ENCODE peak calls at places on chromosomes 3 and 15, in five cellular contexts. V is ascending aorta, Q is H9, I is pancreas, J is epithelial cell of esophagus. W is an unnamed sample.

GRCh38 chr15:82750831-82751181 is 41.1 kb upstream of the AP3B2 start:
- DNase-seq in V (no peak), Q (no peak), I (no peak), J (peak; percentile 46), W (no peak)

GRCh38 chr3:76656531-76657070 is 383.3 kb upstream of the ROBO2 start:
- DNase-seq in V (no peak), Q (no peak), I (no peak), J (no peak), W (no peak)

GRCh38 chr3:38581774-38582173 is 67.7 kb downstream of the SCN5A start:
- DNase-seq in V (peak; percentile 45), Q (peak; percentile 21), I (no peak), J (no peak), W (no peak)

GRCh38 chr3:15556512-15556911 is 35.0 kb upstream of the COLQ start:
- DNase-seq in V (no peak), Q (no peak), I (no peak), J (no peak), W (no peak)

GRCh38 chr3:81851166-81851565 is 89.7 kb upstream of the GBE1 start:
- DNase-seq in V (no peak), Q (no peak), I (no peak), J (no peak), W (no peak)

GRCh38 chr3:59186735-59187134 is 136.9 kb upstream of the CFAP20DC start:
- DNase-seq in V (no peak), Q (no peak), I (no peak), J (no peak), W (no peak)

GRCh38 chr15:84992157-84992940 is 10.7 kb downstream of the PDE8A start:
- DNase-seq in V (peak; percentile 76), Q (no peak), I (no peak), J (peak; percentile 96), W (peak; percentile 95)

GRCh38 chr3:97896547-97896946 is 74.7 kb downstream of the CRYBG3 start:
- DNase-seq in V (no peak), Q (no peak), I (no peak), J (no peak), W (no peak)

GRCh38 chr15:98904466-98905048 is 103.0 kb downstream of the PGPEP1L start:
- DNase-seq in V (peak; percentile 39), Q (peak; percentile 58), I (no peak), J (peak; percentile 69), W (peak; percentile 60)

GRCh38 chr3:7734456-7734855 is 767.2 kb upstream of the LMCD1 start:
- DNase-seq in V (no peak), Q (no peak), I (no peak), J (peak; percentile 30), W (no peak)

GRCh38 chr3:135633078-135633477 is 332.4 kb upstream of the PPP2R3A start:
- DNase-seq in V (no peak), Q (no peak), I (no peak), J (peak; percentile 23), W (no peak)

GRCh38 chr3:79329154-79329553 is 438.6 kb downstream of the ROBO1 start:
- DNase-seq in V (no peak), Q (no peak), I (no peak), J (peak; percentile 44), W (peak; percentile 64)

GRCh38 chr3:46853441-46854410 is 9.5 kb downstream of the MYL3 start:
- DNase-seq in V (peak; percentile 60), Q (no peak), I (peak; percentile 6), J (no peak), W (no peak)

GRCh38 chr15:81106560-81106959 is 27.5 kb upstream of the CFAP161 start:
- DNase-seq in V (no peak), Q (peak; percentile 44), I (no peak), J (peak; percentile 80), W (peak; percentile 78)

GRCh38 chr3:66483006-66483928 is 17.6 kb downstream of the LRIG1 start:
- DNase-seq in V (peak; percentile 91), Q (no peak), I (peak; percentile 70), J (no peak), W (no peak)

GRCh38 chr3:119891944-119892721 is 110.2 kb downstream of the NR1I2 start:
- DNase-seq in V (no peak), Q (peak; percentile 31), I (peak; percentile 22), J (peak; percentile 70), W (peak; percentile 83)

GRCh38 chr3:133448478-133449122 is 48.7 kb downstream of the BFSP2 start:
- DNase-seq in V (no peak), Q (no peak), I (no peak), J (no peak), W (no peak)

GRCh38 chr3:49721165-49721860 is 1.8 kb upstream of the AMIGO3 start:
- DNase-seq in V (peak; percentile 60), Q (no peak), I (no peak), J (no peak), W (no peak)

GRCh38 chr15:57537072-57537471 is 54.6 kb upstream of the MYZAP start:
- DNase-seq in V (peak; percentile 94), Q (peak; percentile 68), I (peak; percentile 50), J (peak; percentile 37), W (peak; percentile 32)

GRCh38 chr15:94745371-94745770 is 514.0 kb downstream of the MCTP2 start:
- DNase-seq in V (no peak), Q (no peak), I (no peak), J (peak; percentile 34), W (no peak)

GRCh38 chr15:78868366-78868765 is 4.3 kb upstream of the MORF4L1 start:
- DNase-seq in V (no peak), Q (no peak), I (no peak), J (no peak), W (no peak)

GRCh38 chr15:82047493-82048446 is 2.0 kb upstream of the MEX3B start:
- DNase-seq in V (no peak), Q (peak; percentile 57), I (no peak), J (peak; percentile 54), W (no peak)

GRCh38 chr3:116356056-116356455 is 89.2 kb downstream of the LSAMP start:
- DNase-seq in V (no peak), Q (no peak), I (no peak), J (no peak), W (no peak)

GRCh38 chr3:163185721-163186350 is 1689.2 kb downstream of the OTOL1 start:
- DNase-seq in V (no peak), Q (no peak), I (no peak), J (no peak), W (no peak)

GRCh38 chr3:150376001-150376848 is 31.9 kb upstream of the TSC22D2 start:
- DNase-seq in V (no peak), Q (no peak), I (no peak), J (peak; percentile 40), W (no peak)

GRCh38 chr3:2133191-2133590 is 34.5 kb downstream of the CNTN4 start:
- DNase-seq in V (no peak), Q (no peak), I (no peak), J (no peak), W (no peak)

GRCh38 chr3:2156244-2156847 is 57.7 kb downstream of the CNTN4 start:
- DNase-seq in V (no peak), Q (peak; percentile 78), I (no peak), J (no peak), W (peak; percentile 3)

GRCh38 chr3:111278961-111279360 is 207.3 kb downstream of the NECTIN3 start:
- DNase-seq in V (no peak), Q (no peak), I (no peak), J (no peak), W (no peak)

GRCh38 chr3:195110647-195111321 is 160.2 kb downstream of the XXYLT1 start:
- DNase-seq in V (no peak), Q (no peak), I (peak; percentile 20), J (no peak), W (no peak)

GRCh38 chr3:134361162-134361831 is 12.9 kb downstream of the AMOTL2 start:
- DNase-seq in V (peak; percentile 60), Q (no peak), I (no peak), J (no peak), W (no peak)

GRCh38 chr15:40048155-40048792 is 9.3 kb upstream of the SRP14 start:
- DNase-seq in V (peak; percentile 61), Q (no peak), I (peak; percentile 34), J (no peak), W (no peak)

GRCh38 chr3:107643038-107643883 is 120.5 kb downstream of the BBX start:
- DNase-seq in V (no peak), Q (no peak), I (no peak), J (peak; percentile 43), W (peak; percentile 31)

GRCh38 chr3:98800401-98800800 is 37.3 kb downstream of the ST3GAL6 start:
- DNase-seq in V (no peak), Q (no peak), I (no peak), J (peak; percentile 63), W (no peak)

GRCh38 chr15:64149424-64150235 is 1.9 kb upstream of the SNX22 start:
- DNase-seq in V (no peak), Q (peak; percentile 64), I (no peak), J (peak; percentile 45), W (peak; percentile 31)
- TF ChIP-seq CTCF in V (no peak), Q (peak; percentile 56), I (no peak), J (peak; percentile 9), W (peak; percentile 36)

GRCh38 chr3:127001486-127002194 is 18.7 kb downstream of the PLXNA1 start:
- DNase-seq in V (no peak), Q (no peak), I (no peak), J (no peak), W (no peak)

GRCh38 chr3:126999383-126999782 is 16.5 kb downstream of the PLXNA1 start:
- DNase-seq in V (no peak), Q (no peak), I (no peak), J (no peak), W (no peak)

GRCh38 chr3:127002195-127003174 is 19.6 kb downstream of the PLXNA1 start:
- DNase-seq in V (peak; percentile 95), Q (peak; percentile 93), I (peak; percentile 42), J (peak; percentile 83), W (no peak)

GRCh38 chr3:127000128-127000527 is 17.2 kb downstream of the PLXNA1 start:
- DNase-seq in V (no peak), Q (no peak), I (no peak), J (no peak), W (no peak)

GRCh38 chr3:127000792-127001191 is 17.9 kb downstream of the PLXNA1 start:
- DNase-seq in V (no peak), Q (no peak), I (no peak), J (no peak), W (no peak)
- TF ChIP-seq CTCF in V (no peak), Q (no peak), I (no peak), J (no peak), W (no peak)

GRCh38 chr3:41574900-41575299 is 375.6 kb downstream of the CTNNB1 start:
- DNase-seq in V (no peak), Q (no peak), I (no peak), J (no peak), W (peak; percentile 23)
- TF ChIP-seq CTCF in V (no peak), Q (peak; percentile 61), I (no peak), J (peak; percentile 23), W (peak; percentile 55)

GRCh38 chr3:188283347-188283746 is 129.4 kb downstream of the LPP start:
- DNase-seq in V (no peak), Q (no peak), I (peak; percentile 32), J (peak; percentile 34), W (no peak)
- TF ChIP-seq CTCF in V (no peak), Q (no peak), I (no peak), J (peak; percentile 34), W (no peak)

W was measured in PC-3.